ENCODE peak calls at places on chromosomes 6 and 20, in four cellular contexts. U, X, K and G are unnamed samples.

GRCh38 chr6:96246563-96246962 is 230.8 kb downstream of the FUT9 start:
- DNase-seq in X (no peak), K (no peak), U (no peak), G (no peak)

GRCh38 chr6:3386374-3386857 is 70.4 kb downstream of the SLC22A23 start:
- DNase-seq in K (no peak), U (no peak), X (no peak), G (no peak)

GRCh38 chr20:61608275-61609085 is 356.4 kb downstream of the CDH4 start:
- DNase-seq in K (no peak), U (peak; percentile 32), X (no peak), G (no peak)

GRCh38 chr6:17429381-17430061 is 36.1 kb downstream of the CAP2 start:
- DNase-seq in X (no peak), U (no peak), K (peak; percentile 42), G (no peak)

GRCh38 chr6:52670502-52671409 is at the start of gene TMEM14A:
- DNase-seq in U (peak; percentile 91), X (peak; percentile 88), K (peak; percentile 97), G (peak; percentile 95)

GRCh38 chr6:150302801-150303138 is 66.0 kb upstream of the IYD start:
- DNase-seq in U (peak; percentile 10), X (no peak), K (no peak), G (no peak)

GRCh38 chr6:41367700-41368099 is 32.3 kb downstream of the NCR2 start:
- DNase-seq in U (peak; percentile 73), K (peak; percentile 86), X (no peak), G (peak; percentile 79)

GRCh38 chr6:11929451-11929850 is 82.7 kb upstream of the HIVEP1 start:
- DNase-seq in X (no peak), K (no peak), U (no peak), G (no peak)

GRCh38 chr20:50085481-50086365 is 27.2 kb downstream of the UBE2V1 start:
- DNase-seq in U (peak; percentile 86), X (no peak), K (peak; percentile 79), G (peak; percentile 84)

GRCh38 chr6:56026461-56027180 is 151.2 kb upstream of the BMP5 start:
- DNase-seq in K (peak; percentile 40), U (peak; percentile 62), X (no peak), G (peak; percentile 73)

GRCh38 chr6:36595168-36595818 is 1.1 kb downstream of the SRSF3 start:
- DNase-seq in K (no peak), U (peak; percentile 71), X (no peak), G (no peak)

GRCh38 chr20:592506-592905 is 17.6 kb downstream of the TCF15 start:
- DNase-seq in X (no peak), K (no peak), U (no peak), G (no peak)

GRCh38 chr6:45685076-45685475 is 307.3 kb upstream of the SUPT3H start:
- DNase-seq in X (no peak), K (no peak), U (no peak), G (no peak)

GRCh38 chr6:54291146-54291545 is 17.1 kb upstream of the TINAG start:
- DNase-seq in K (no peak), X (no peak), U (peak; percentile 97), G (no peak)

GRCh38 chr20:37745553-37745952 is 51.7 kb downstream of the CTNNBL1 start:
- DNase-seq in X (no peak), U (peak; percentile 29), K (no peak), G (no peak)

GRCh38 chr6:46921731-46922130 is at the start of gene ADGRF5:
- DNase-seq in X (no peak), K (no peak), U (peak; percentile 75), G (no peak)

GRCh38 chr20:62452475-62453095 is 23.2 kb downstream of the GATA5 start:
- DNase-seq in K (no peak), X (no peak), U (no peak), G (no peak)

GRCh38 chr6:143536461-143536865 is 24.9 kb upstream of the FUCA2 start:
- DNase-seq in K (no peak), X (peak; percentile 37), U (peak; percentile 52), G (peak; percentile 16)

GRCh38 chr20:35305682-35306556 is 13.7 kb upstream of the FAM83C start:
- DNase-seq in U (peak; percentile 99), K (no peak), X (no peak), G (no peak)

GRCh38 chr20:62208805-62209755 is 11.0 kb downstream of the HRH3 start:
- DNase-seq in U (peak; percentile 50), K (no peak), X (no peak), G (peak; percentile 87)

GRCh38 chr6:71967436-71967835 is 81.1 kb downstream of the RIMS1 start:
- DNase-seq in X (no peak), U (no peak), K (no peak), G (no peak)

GRCh38 chr20:48668451-48668946 is 159.3 kb downstream of the PREX1 start:
- DNase-seq in K (no peak), U (no peak), X (no peak), G (no peak)

GRCh38 chr6:7535498-7535897 is 6.0 kb upstream of the DSP start:
- DNase-seq in K (no peak), X (no peak), U (no peak), G (no peak)

GRCh38 chr6:111534366-111534765 is 51.3 kb upstream of the REV3L start:
- DNase-seq in X (no peak), U (peak; percentile 97), K (peak; percentile 43), G (no peak)